ENCODE peak calls at places on chromosomes 4 and X, in six cellular contexts. One of them, this sample, is unnamed.
A peak's percentile ranks its signal among the peaks of the same experiment; 100 is the strongest.

GRCh38 chrX:49040376-49040955 is 2.7 kb downstream of the TFE3 start:
- DNase-seq in K562: no peak
- DNase-seq in HepG2: no peak
- DNase-seq in endothelial cell of umbilical vein: peak; percentile 30
- DNase-seq in A549: peak; percentile 24
- DNase-seq in H1: no peak
- DNase-seq in this sample: no peak

GRCh38 chrX:45628041-45628440 is 427.4 kb upstream of the DIPK2B start:
- DNase-seq in A549: no peak
- DNase-seq in K562: no peak
- DNase-seq in HepG2: no peak
- DNase-seq in endothelial cell of umbilical vein: no peak
- DNase-seq in H1: no peak
- DNase-seq in this sample: no peak

GRCh38 chr4:143721317-143721716 is 20.8 kb upstream of the FREM3 start:
- DNase-seq in K562: no peak
- DNase-seq in A549: no peak
- DNase-seq in H1: no peak
- DNase-seq in endothelial cell of umbilical vein: peak; percentile 72
- DNase-seq in HepG2: no peak
- DNase-seq in this sample: no peak

GRCh38 chr4:158172558-158173258 is at the start of gene GASK1B:
- DNase-seq in K562: no peak
- DNase-seq in HepG2: peak; percentile 81
- DNase-seq in A549: peak; percentile 53
- DNase-seq in endothelial cell of umbilical vein: peak; percentile 91
- DNase-seq in H1: no peak
- DNase-seq in this sample: peak; percentile 20

GRCh38 chr4:72312032-72312650 is 256.9 kb downstream of the ADAMTS3 start:
- DNase-seq in H1: no peak
- DNase-seq in HepG2: peak; percentile 1
- DNase-seq in endothelial cell of umbilical vein: peak; percentile 77
- DNase-seq in A549: peak; percentile 40
- DNase-seq in K562: no peak
- DNase-seq in this sample: peak; percentile 25

GRCh38 chr4:47075919-47076318 is 44.6 kb downstream of the GABRB1 start:
- DNase-seq in A549: no peak
- DNase-seq in H1: no peak
- DNase-seq in HepG2: no peak
- DNase-seq in K562: no peak
- DNase-seq in endothelial cell of umbilical vein: peak; percentile 7
- DNase-seq in this sample: no peak

GRCh38 chr4:143025111-143025704 is 159.5 kb upstream of the USP38 start:
- DNase-seq in A549: peak; percentile 41
- DNase-seq in H1: no peak
- DNase-seq in K562: no peak
- DNase-seq in HepG2: peak; percentile 9
- DNase-seq in endothelial cell of umbilical vein: no peak
- DNase-seq in this sample: peak; percentile 40

GRCh38 chrX:7574325-7574724 is 268.6 kb upstream of the VCX start:
- DNase-seq in A549: no peak
- DNase-seq in K562: no peak
- DNase-seq in endothelial cell of umbilical vein: no peak
- DNase-seq in H1: no peak
- DNase-seq in HepG2: peak; percentile 14
- DNase-seq in this sample: peak; percentile 12

GRCh38 chrX:103155201-103155600 is 59.7 kb upstream of the BEX4 start:
- DNase-seq in A549: no peak
- DNase-seq in H1: no peak
- DNase-seq in K562: no peak
- DNase-seq in HepG2: no peak
- DNase-seq in endothelial cell of umbilical vein: no peak
- DNase-seq in this sample: no peak

GRCh38 chr4:116302990-116303735 is 782.2 kb downstream of the TRAM1L1 start:
- DNase-seq in A549: no peak
- DNase-seq in H1: no peak
- DNase-seq in K562: no peak
- DNase-seq in endothelial cell of umbilical vein: no peak
- DNase-seq in HepG2: no peak
- DNase-seq in this sample: no peak

GRCh38 chr4:2831611-2832308 is 11.9 kb upstream of the ADD1 start:
- DNase-seq in HepG2: no peak
- DNase-seq in K562: no peak
- DNase-seq in endothelial cell of umbilical vein: no peak
- DNase-seq in A549: no peak
- DNase-seq in H1: no peak
- DNase-seq in this sample: no peak
- TF ChIP-seq JUN in HepG2: no peak
- TF ChIP-seq JUN in K562: no peak
- TF ChIP-seq JUN in endothelial cell of umbilical vein: no peak
- TF ChIP-seq JUN in A549: no peak
- TF ChIP-seq JUN in H1: no peak
- TF ChIP-seq JUN in this sample: no peak

DNA sequence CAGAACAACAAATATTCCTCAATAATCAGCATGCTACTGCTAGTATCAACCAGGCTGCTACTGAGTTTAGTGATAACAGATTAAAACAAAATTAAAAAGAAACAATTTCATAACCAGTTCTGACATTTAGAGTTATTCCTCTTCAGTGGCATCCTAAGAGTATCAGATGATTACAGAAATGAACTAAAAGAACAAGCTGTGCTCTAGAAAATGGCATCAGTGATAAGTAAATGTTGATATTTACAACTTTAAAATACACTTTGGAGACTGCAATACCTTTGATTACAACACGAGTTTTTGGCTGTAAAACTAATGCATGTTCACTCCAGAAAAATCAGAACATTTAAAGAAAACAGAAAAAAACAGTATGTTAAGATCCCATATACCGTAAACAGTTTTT is 72.9 kb downstream of the ADGRA3 start:
- DNase-seq in H1: no peak
- DNase-seq in K562: no peak
- DNase-seq in HepG2: no peak
- DNase-seq in A549: no peak
- DNase-seq in endothelial cell of umbilical vein: no peak
- DNase-seq in this sample: no peak
- TF ChIP-seq JUN in H1: no peak
- TF ChIP-seq JUN in K562: no peak
- TF ChIP-seq JUN in HepG2: no peak
- TF ChIP-seq JUN in A549: no peak
- TF ChIP-seq JUN in endothelial cell of umbilical vein: no peak
- TF ChIP-seq JUN in this sample: no peak

DNA sequence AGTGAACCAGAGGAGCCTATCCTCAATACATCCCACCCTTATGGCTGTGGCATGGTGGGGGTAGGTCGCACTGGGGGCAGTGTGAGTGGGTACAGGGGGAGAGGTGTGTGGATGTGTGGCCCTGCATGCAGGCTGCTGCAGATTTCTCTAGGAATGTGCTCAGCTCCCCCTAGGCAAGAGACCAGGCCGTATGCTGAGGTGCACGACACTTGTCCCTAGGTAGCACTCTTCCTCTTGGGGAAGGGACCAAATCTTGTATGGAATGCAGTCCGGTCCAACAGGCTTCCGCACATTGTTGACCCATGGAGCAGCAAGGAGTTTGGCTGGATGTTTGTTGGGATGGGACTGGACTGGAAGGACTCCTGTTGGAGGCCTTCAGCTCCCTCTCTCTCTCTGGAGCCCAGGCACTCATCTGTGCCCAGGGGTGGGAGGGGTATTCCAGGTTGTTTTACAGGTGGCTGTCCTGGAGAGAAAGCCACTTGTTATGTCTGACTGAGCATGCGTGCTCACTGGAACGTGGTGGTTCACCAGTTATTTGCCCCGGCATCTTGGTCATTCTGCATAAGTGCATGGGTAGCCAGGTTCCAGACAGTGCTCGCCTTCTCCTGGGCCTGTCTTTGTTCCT is 55.1 kb downstream of the NBDY start:
- DNase-seq in H1: no peak
- DNase-seq in HepG2: no peak
- DNase-seq in endothelial cell of umbilical vein: no peak
- DNase-seq in A549: no peak
- DNase-seq in K562: no peak
- DNase-seq in this sample: no peak
- TF ChIP-seq JUN in H1: no peak
- TF ChIP-seq JUN in HepG2: no peak
- TF ChIP-seq JUN in endothelial cell of umbilical vein: no peak
- TF ChIP-seq JUN in A549: no peak
- TF ChIP-seq JUN in K562: no peak
- TF ChIP-seq JUN in this sample: no peak

GRCh38 chr4:95161781-95162469 is 386.8 kb downstream of the UNC5C start:
- DNase-seq in K562: no peak
- DNase-seq in H1: no peak
- DNase-seq in HepG2: no peak
- DNase-seq in A549: no peak
- DNase-seq in endothelial cell of umbilical vein: no peak
- DNase-seq in this sample: no peak

GRCh38 chr4:95170176-95170575 is 378.6 kb downstream of the UNC5C start:
- DNase-seq in endothelial cell of umbilical vein: no peak
- DNase-seq in A549: no peak
- DNase-seq in H1: no peak
- DNase-seq in HepG2: no peak
- DNase-seq in K562: no peak
- DNase-seq in this sample: no peak

GRCh38 chr4:95162867-95163266 is 385.9 kb downstream of the UNC5C start:
- DNase-seq in H1: no peak
- DNase-seq in K562: no peak
- DNase-seq in A549: no peak
- DNase-seq in endothelial cell of umbilical vein: no peak
- DNase-seq in HepG2: no peak
- DNase-seq in this sample: no peak

GRCh38 chr4:95167809-95168208 is 381.0 kb downstream of the UNC5C start:
- DNase-seq in endothelial cell of umbilical vein: no peak
- DNase-seq in HepG2: no peak
- DNase-seq in H1: no peak
- DNase-seq in K562: no peak
- DNase-seq in A549: no peak
- DNase-seq in this sample: no peak

DNA sequence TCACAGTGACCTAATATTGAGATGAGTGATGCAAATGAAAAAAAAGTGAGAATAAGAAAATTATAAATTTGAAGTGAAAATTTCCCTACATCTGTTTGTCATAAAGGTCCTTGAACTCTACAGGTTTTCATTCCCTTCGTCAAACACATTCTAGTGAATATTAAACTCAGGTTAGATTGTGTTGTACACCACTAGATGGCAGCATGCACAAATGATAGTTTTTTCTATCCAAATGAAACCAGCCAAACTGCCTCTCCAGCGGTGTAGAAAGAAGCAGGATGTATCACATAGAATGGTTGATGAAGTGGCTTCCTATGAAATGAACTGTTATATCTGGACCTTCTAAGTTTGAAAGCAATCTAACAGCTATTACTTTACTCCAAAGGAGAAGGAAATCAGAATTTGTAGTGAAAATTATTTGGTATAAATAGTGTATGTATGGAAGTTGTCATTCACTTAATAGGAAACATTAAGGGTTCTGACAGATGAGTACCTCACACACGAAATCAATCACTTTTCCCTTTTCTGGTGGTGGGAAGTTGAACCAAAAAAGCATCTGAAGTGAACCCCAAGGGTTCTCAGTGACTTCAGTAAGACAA is 382.7 kb downstream of the UNC5C start:
- DNase-seq in endothelial cell of umbilical vein: peak; percentile 74
- DNase-seq in HepG2: peak; percentile 54
- DNase-seq in H1: no peak
- DNase-seq in A549: peak; percentile 65
- DNase-seq in K562: peak; percentile 41
- DNase-seq in this sample: no peak
- TF ChIP-seq JUN in endothelial cell of umbilical vein: no peak
- TF ChIP-seq JUN in HepG2: no peak
- TF ChIP-seq JUN in H1: no peak
- TF ChIP-seq JUN in A549: no peak
- TF ChIP-seq JUN in K562: no peak
- TF ChIP-seq JUN in this sample: no peak

GRCh38 chrX:129793604-129794191 is 13.9 kb downstream of the SASH3 start:
- DNase-seq in H1: no peak
- DNase-seq in endothelial cell of umbilical vein: no peak
- DNase-seq in A549: no peak
- DNase-seq in HepG2: no peak
- DNase-seq in K562: no peak
- DNase-seq in this sample: no peak

GRCh38 chrX:129797251-129797906 is 17.6 kb downstream of the SASH3 start:
- DNase-seq in K562: no peak
- DNase-seq in H1: no peak
- DNase-seq in endothelial cell of umbilical vein: no peak
- DNase-seq in HepG2: no peak
- DNase-seq in A549: no peak
- DNase-seq in this sample: no peak

GRCh38 chrX:129798888-129799287 is 19.1 kb downstream of the SASH3 start:
- DNase-seq in HepG2: no peak
- DNase-seq in A549: no peak
- DNase-seq in K562: no peak
- DNase-seq in endothelial cell of umbilical vein: no peak
- DNase-seq in H1: no peak
- DNase-seq in this sample: no peak

GRCh38 chrX:129795584-129795983 is 15.8 kb downstream of the SASH3 start:
- DNase-seq in HepG2: no peak
- DNase-seq in endothelial cell of umbilical vein: no peak
- DNase-seq in H1: no peak
- DNase-seq in A549: no peak
- DNase-seq in K562: no peak
- DNase-seq in this sample: no peak

DNA sequence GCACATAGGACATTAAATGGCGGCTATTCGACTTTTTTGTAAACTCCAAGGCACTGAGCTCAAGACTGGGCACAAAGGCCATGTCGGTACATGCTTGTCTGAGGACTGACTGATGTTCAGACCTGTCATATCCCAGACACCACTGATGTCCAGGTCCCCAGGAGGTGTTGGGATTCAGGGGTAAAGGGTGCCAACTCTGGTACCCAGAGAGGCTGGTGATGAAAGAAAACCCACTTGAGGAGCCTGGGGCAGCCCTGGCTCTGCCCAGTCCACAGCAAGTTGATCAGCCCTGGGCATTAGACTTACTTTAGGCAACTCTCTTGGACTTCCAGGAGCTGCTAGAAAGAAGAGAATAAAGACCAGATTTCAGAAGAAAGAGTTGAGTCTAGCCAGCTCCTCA is 18.7 kb downstream of the SASH3 start:
- DNase-seq in endothelial cell of umbilical vein: no peak
- DNase-seq in K562: no peak
- DNase-seq in A549: no peak
- DNase-seq in HepG2: no peak
- DNase-seq in H1: no peak
- DNase-seq in this sample: no peak
- TF ChIP-seq JUN in endothelial cell of umbilical vein: no peak
- TF ChIP-seq JUN in K562: no peak
- TF ChIP-seq JUN in A549: no peak
- TF ChIP-seq JUN in HepG2: no peak
- TF ChIP-seq JUN in H1: no peak
- TF ChIP-seq JUN in this sample: no peak

DNA sequence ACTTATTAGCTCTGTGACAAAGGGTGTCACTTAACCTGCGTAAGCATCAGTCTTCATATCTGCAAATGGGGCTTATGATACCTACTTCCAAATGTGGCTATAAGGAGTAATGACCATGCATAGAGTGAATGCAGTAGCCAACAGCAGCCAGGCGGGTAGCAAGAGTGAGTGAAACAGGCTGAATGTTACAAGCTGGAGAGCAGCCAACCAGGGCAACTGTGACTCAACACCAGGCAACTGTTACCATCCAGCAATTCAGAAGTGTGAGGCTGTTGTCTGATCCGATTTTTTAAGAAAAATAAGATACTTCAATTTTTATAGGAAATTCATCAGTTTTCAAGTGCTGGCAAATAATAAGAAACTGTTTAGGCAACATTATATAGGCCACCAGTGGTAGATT is 270.2 kb upstream of the TAPT1 start:
- DNase-seq in K562: no peak
- DNase-seq in HepG2: no peak
- DNase-seq in H1: no peak
- DNase-seq in endothelial cell of umbilical vein: peak; percentile 54
- DNase-seq in A549: no peak
- DNase-seq in this sample: no peak
- TF ChIP-seq JUN in K562: no peak
- TF ChIP-seq JUN in HepG2: no peak
- TF ChIP-seq JUN in H1: no peak
- TF ChIP-seq JUN in endothelial cell of umbilical vein: no peak
- TF ChIP-seq JUN in A549: no peak
- TF ChIP-seq JUN in this sample: no peak